ENCODE peak calls at places on chromosomes 2 and 18, in eight cellular contexts. B is A549, U is fibroblast of the aortic adventitia, R is fibroblast of mammary gland, D is pancreas, T is sigmoid colon, S is neural progenitor cell, Z is lung. P is an unnamed sample.

GRCh38 chr2:66525609-66526008 is 90.7 kb downstream of the MEIS1 start:
- DNase-seq in B (no peak), U (no peak), R (no peak), D (no peak), T (no peak), S (no peak), Z (no peak), P (no peak)

GRCh38 chr2:49753344-49753930 is 599.1 kb upstream of the FSHR start:
- DNase-seq in B (no peak), U (no peak), R (no peak), D (no peak), T (no peak), S (no peak), Z (no peak), P (no peak)

GRCh38 chr2:238601433-238602222 is 174.9 kb downstream of the ASB1 start:
- DNase-seq in B (no peak), U (peak; percentile 99), R (peak; percentile 91), D (no peak), T (peak; percentile 92), S (no peak), Z (no peak), P (no peak)

GRCh38 chr18:37559194-37559593 is 6.4 kb downstream of the CELF4 start:
- DNase-seq in B (no peak), U (no peak), R (no peak), D (no peak), T (no peak), S (no peak), Z (no peak), P (no peak)

GRCh38 chr18:63747006-63747405 is 28.2 kb upstream of the SERPINB7 start:
- DNase-seq in B (no peak), U (no peak), R (no peak), D (no peak), T (no peak), S (no peak), Z (no peak), P (no peak)

GRCh38 chr2:16336916-16337315 is 328.7 kb downstream of the CYRIA start:
- DNase-seq in B (no peak), U (no peak), R (no peak), D (no peak), T (no peak), S (no peak), Z (no peak), P (no peak)

GRCh38 chr2:8332646-8333045 is 349.2 kb upstream of the ID2 start:
- DNase-seq in B (no peak), U (no peak), R (no peak), D (no peak), T (no peak), S (no peak), Z (no peak), P (no peak)

GRCh38 chr2:84302513-84303412 is 156.3 kb downstream of the SUCLG1 start:
- DNase-seq in B (peak; percentile 69), U (peak; percentile 40), R (peak; percentile 40), D (no peak), T (no peak), S (peak; percentile 69), Z (peak; percentile 34), P (peak; percentile 57)

GRCh38 chr2:71950256-71951066 is 197.2 kb downstream of the CYP26B1 start:
- DNase-seq in B (no peak), U (peak; percentile 38), R (peak; percentile 69), D (no peak), T (peak; percentile 86), S (no peak), Z (peak; percentile 43), P (no peak)

GRCh38 chr2:53452957-53453748 is 314.5 kb upstream of the CHAC2 start:
- DNase-seq in B (no peak), U (no peak), R (no peak), D (peak; percentile 66), T (no peak), S (no peak), Z (no peak), P (no peak)

GRCh38 chr18:8962192-8962772 is 140.2 kb upstream of the NDUFV2 start:
- DNase-seq in B (no peak), U (no peak), R (no peak), D (no peak), T (peak; percentile 24), S (no peak), Z (no peak), P (no peak)

GRCh38 chr2:115160523-115161521 is 718.4 kb downstream of the DPP10 start:
- DNase-seq in B (no peak), U (no peak), R (no peak), D (peak; percentile 71), T (no peak), S (peak; percentile 80), Z (no peak), P (peak; percentile 55)

GRCh38 chr2:26582890-26583289 is 58.3 kb downstream of the CIB4 start:
- DNase-seq in B (no peak), U (no peak), R (no peak), D (no peak), T (peak; percentile 37), S (no peak), Z (no peak), P (no peak)

DNA sequence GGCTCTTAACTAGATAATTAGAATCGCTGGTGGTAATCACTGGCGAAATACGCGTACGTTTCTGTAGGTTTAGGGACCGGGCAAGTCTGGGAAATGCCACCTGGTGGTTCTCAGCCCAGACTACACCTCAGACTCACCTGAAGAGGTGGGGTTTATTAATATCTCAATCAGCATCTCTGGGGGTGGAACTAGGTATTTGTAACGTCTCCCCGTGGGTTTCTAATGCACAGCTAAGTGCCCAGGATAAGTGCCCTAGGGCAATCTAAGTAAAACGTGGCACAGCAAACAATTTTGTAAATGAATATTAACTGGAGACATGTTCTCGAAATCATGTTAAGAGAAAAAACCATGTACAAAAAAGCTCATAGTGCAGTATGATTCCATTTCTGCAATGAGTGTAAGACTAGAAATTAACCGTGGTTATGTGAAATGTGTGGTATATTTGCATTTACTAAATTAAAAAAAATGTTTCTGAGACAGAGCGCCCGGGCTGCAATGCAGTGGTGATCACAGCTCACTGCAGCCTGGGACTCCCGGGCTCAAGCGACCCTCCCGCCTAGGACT is 760 bp upstream of the CNOT11 start:
- DNase-seq in B (peak; percentile 36), U (no peak), R (no peak), D (peak; percentile 56), T (no peak), S (peak; percentile 42), Z (peak; percentile 38), P (no peak)
- TF ChIP-seq CTCF in B (peak; percentile 38), U (peak; percentile 37), R (peak; percentile 1), D (no peak), T (no peak), S (peak; percentile 39), Z (no peak), P (peak; percentile 74)

GRCh38 chr2:164913011-164913410 is 42.3 kb downstream of the SLC38A11 start:
- DNase-seq in B (no peak), U (no peak), R (no peak), D (no peak), T (no peak), S (peak; percentile 5), Z (no peak), P (no peak)

GRCh38 chr2:164910091-164910899 is 45.0 kb downstream of the SLC38A11 start:
- DNase-seq in B (no peak), U (peak; percentile 48), R (peak; percentile 10), D (peak; percentile 37), T (no peak), S (no peak), Z (no peak), P (no peak)

GRCh38 chr2:164917296-164917903 is 37.9 kb downstream of the SLC38A11 start:
- DNase-seq in B (peak; percentile 56), U (peak; percentile 70), R (peak; percentile 25), D (peak; percentile 31), T (peak; percentile 67), S (peak; percentile 59), Z (peak; percentile 33), P (no peak)

GRCh38 chr2:164911832-164912231 is 43.5 kb downstream of the SLC38A11 start:
- DNase-seq in B (no peak), U (no peak), R (no peak), D (no peak), T (no peak), S (no peak), Z (no peak), P (no peak)

DNA sequence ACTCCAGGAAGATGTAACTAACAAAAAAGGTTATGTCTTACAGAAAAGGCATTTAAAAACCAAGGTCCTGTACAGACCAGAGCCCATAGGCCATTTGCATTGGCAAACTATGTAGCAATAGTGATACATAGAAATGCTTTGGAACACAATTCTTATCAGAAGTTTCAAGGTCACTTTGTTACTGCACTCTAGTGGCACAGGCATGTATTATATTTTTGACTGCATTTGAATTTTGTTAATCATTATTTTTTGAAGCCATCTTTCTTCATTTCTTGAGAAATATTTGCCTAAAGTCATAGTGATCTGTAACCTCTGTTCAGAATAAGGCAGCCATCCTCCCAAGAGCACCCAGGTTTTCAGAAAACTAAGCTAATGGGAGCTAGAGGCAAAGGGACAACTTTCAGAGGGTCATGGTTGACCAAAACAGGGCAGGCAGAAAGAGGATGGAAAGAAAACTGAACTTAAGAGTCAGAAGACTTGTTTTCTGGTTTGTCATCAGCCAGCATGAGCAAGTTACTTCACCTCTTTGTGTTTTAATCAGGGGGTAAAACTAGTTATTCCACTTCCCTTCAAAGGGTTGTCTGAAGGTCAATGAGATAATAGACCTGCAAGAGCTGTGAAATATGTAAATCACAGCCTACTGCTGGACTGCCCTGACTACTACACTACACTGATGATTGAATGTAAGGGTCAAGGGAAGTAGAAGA is 41.5 kb downstream of the SLC38A11 start:
- DNase-seq in B (peak; percentile 41), U (peak; percentile 62), R (peak; percentile 33), D (no peak), T (no peak), S (no peak), Z (no peak), P (no peak)
- TF ChIP-seq CTCF in B (peak; percentile 49), U (peak; percentile 43), R (peak; percentile 32), D (no peak), T (no peak), S (no peak), Z (no peak), P (peak; percentile 57)

DNA sequence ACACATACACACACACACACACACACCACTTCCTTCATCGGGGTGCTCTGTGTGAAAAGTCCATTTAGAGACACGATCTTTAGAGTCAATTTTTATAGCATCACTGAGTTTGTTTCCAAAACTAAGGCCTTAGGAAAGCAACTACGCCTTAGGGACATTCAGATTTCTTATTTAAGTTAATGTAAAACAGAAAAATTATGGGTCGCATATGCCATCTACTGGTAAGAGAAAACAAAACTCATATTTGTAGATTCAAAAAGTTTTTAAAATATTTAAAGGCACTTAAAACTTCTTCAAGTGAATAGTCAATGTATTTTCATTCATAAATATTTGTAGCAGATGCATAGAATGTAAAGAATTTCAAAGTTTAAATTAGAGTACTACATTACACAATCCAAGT is 166.2 kb downstream of the ATAD2B start:
- DNase-seq in B (peak; percentile 63), U (peak; percentile 89), R (peak; percentile 71), D (no peak), T (no peak), S (no peak), Z (no peak), P (no peak)
- TF ChIP-seq CTCF in B (peak; percentile 60), U (peak; percentile 39), R (peak; percentile 27), D (no peak), T (no peak), S (peak; percentile 47), Z (no peak), P (peak; percentile 62)

DNA sequence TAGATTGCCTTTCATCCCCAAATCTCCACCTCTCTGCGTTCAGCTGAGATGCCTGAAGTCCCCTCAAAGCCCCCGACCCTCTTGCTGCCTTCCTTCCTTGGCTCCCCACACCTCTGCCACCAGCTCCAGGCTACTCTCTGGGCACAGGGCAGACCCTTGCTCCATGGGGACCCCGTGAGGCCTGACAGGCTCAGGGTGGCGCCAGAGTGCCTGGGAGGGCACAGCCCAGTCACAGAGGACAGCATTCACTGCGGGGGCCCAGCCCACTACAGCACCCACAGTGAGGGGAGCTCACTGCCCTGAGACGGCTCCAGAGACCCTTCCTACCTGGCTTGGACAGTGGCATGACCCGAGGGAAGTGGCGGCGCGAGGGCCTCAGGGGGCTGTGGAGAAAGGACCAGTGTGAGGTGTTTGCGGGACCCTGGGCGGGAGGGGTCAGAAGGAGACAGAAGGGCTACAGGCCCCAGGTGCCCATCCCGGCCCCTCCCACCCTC is 51.0 kb downstream of the AQP12A start:
- DNase-seq in B (no peak), U (no peak), R (no peak), D (no peak), T (no peak), S (peak; percentile 13), Z (no peak), P (no peak)
- TF ChIP-seq CTCF in B (no peak), U (no peak), R (no peak), D (no peak), T (no peak), S (peak; percentile 20), Z (no peak), P (no peak)

P was measured in neural crest cell.